ENCODE peak calls at places on chromosomes 2 and 18, in seven cellular contexts. One of them, this sample, is unnamed.
A peak's percentile ranks its signal among the peaks of the same experiment; 100 is the strongest.

GRCh38 chr2:128369126-128369555 is 50.5 kb upstream of the HS6ST1 start:
- DNase-seq in cardiac muscle cell: no peak
- DNase-seq in AG08395: peak; percentile 52
- DNase-seq in T1000: no peak
- DNase-seq in MCF 10A: no peak
- DNase-seq in T-helper 9 cell: no peak
- DNase-seq in RWPE1: no peak
- DNase-seq in this sample: peak; percentile 88

GRCh38 chr18:76823574-76823973 is 1.2 kb downstream of the ZNF236 start:
- DNase-seq in MCF 10A: no peak
- DNase-seq in cardiac muscle cell: peak; percentile 32
- DNase-seq in RWPE1: no peak
- DNase-seq in AG08395: no peak
- DNase-seq in T-helper 9 cell: no peak
- DNase-seq in T1000: no peak
- DNase-seq in this sample: no peak

GRCh38 chr2:64766841-64767669 is 113.3 kb upstream of the SERTAD2 start:
- DNase-seq in T1000: no peak
- DNase-seq in RWPE1: no peak
- DNase-seq in MCF 10A: no peak
- DNase-seq in cardiac muscle cell: peak; percentile 60
- DNase-seq in T-helper 9 cell: no peak
- DNase-seq in AG08395: no peak
- DNase-seq in this sample: no peak

GRCh38 chr18:11387880-11388279 is 221.5 kb upstream of the SLC35G4 start:
- DNase-seq in cardiac muscle cell: peak; percentile 63
- DNase-seq in AG08395: peak; percentile 12
- DNase-seq in MCF 10A: peak; percentile 84
- DNase-seq in RWPE1: peak; percentile 42
- DNase-seq in T1000: no peak
- DNase-seq in T-helper 9 cell: no peak
- DNase-seq in this sample: no peak

GRCh38 chr18:21599585-21600525 is 649 bp downstream of the ESCO1 start:
- DNase-seq in AG08395: peak; percentile 52
- DNase-seq in RWPE1: peak; percentile 57
- DNase-seq in MCF 10A: peak; percentile 57
- DNase-seq in T-helper 9 cell: no peak
- DNase-seq in cardiac muscle cell: peak; percentile 6
- DNase-seq in T1000: no peak
- DNase-seq in this sample: peak; percentile 3

GRCh38 chr2:207897541-207898353 is 127.6 kb downstream of the PLEKHM3 start:
- DNase-seq in cardiac muscle cell: no peak
- DNase-seq in MCF 10A: no peak
- DNase-seq in AG08395: no peak
- DNase-seq in T1000: no peak
- DNase-seq in RWPE1: no peak
- DNase-seq in T-helper 9 cell: no peak
- DNase-seq in this sample: no peak

GRCh38 chr18:48073231-48073930 is 142.9 kb upstream of the SMAD2 start:
- DNase-seq in T1000: no peak
- DNase-seq in MCF 10A: no peak
- DNase-seq in T-helper 9 cell: no peak
- DNase-seq in AG08395: peak; percentile 39
- DNase-seq in cardiac muscle cell: no peak
- DNase-seq in RWPE1: peak; percentile 15
- DNase-seq in this sample: no peak

GRCh38 chr2:150376627-150377335 is 110.7 kb downstream of the RND3 start:
- DNase-seq in RWPE1: no peak
- DNase-seq in T-helper 9 cell: no peak
- DNase-seq in T1000: no peak
- DNase-seq in cardiac muscle cell: peak; percentile 50
- DNase-seq in MCF 10A: peak; percentile 62
- DNase-seq in AG08395: no peak
- DNase-seq in this sample: peak; percentile 26

GRCh38 chr2:96514521-96514920 is 9.4 kb upstream of the NEURL3 start:
- DNase-seq in T-helper 9 cell: no peak
- DNase-seq in RWPE1: peak; percentile 62
- DNase-seq in MCF 10A: peak; percentile 43
- DNase-seq in T1000: no peak
- DNase-seq in cardiac muscle cell: no peak
- DNase-seq in AG08395: no peak
- DNase-seq in this sample: no peak

GRCh38 chr2:70388813-70389212 is 86.9 kb upstream of the FAM136A start:
- DNase-seq in AG08395: no peak
- DNase-seq in RWPE1: no peak
- DNase-seq in MCF 10A: no peak
- DNase-seq in cardiac muscle cell: no peak
- DNase-seq in T-helper 9 cell: no peak
- DNase-seq in T1000: no peak
- DNase-seq in this sample: no peak

GRCh38 chr18:60686142-60686541 is 313.6 kb upstream of the MC4R start:
- DNase-seq in T1000: no peak
- DNase-seq in T-helper 9 cell: no peak
- DNase-seq in cardiac muscle cell: no peak
- DNase-seq in MCF 10A: no peak
- DNase-seq in AG08395: no peak
- DNase-seq in RWPE1: no peak
- DNase-seq in this sample: no peak

GRCh38 chr18:60413944-60414547 is 41.5 kb upstream of the MC4R start:
- DNase-seq in T-helper 9 cell: no peak
- DNase-seq in AG08395: no peak
- DNase-seq in T1000: no peak
- DNase-seq in MCF 10A: peak; percentile 20
- DNase-seq in RWPE1: no peak
- DNase-seq in cardiac muscle cell: peak; percentile 12
- DNase-seq in this sample: no peak

GRCh38 chr2:148273158-148273691 is 252.3 kb downstream of the MBD5 start:
- DNase-seq in T-helper 9 cell: no peak
- DNase-seq in RWPE1: no peak
- DNase-seq in AG08395: no peak
- DNase-seq in MCF 10A: no peak
- DNase-seq in cardiac muscle cell: no peak
- DNase-seq in T1000: no peak
- DNase-seq in this sample: no peak

GRCh38 chr2:170360546-170361358 is 182.8 kb downstream of the MYO3B start:
- DNase-seq in RWPE1: no peak
- DNase-seq in AG08395: no peak
- DNase-seq in T-helper 9 cell: no peak
- DNase-seq in T1000: no peak
- DNase-seq in cardiac muscle cell: no peak
- DNase-seq in MCF 10A: no peak
- DNase-seq in this sample: no peak

GRCh38 chr2:217940261-217941220 is 62.3 kb downstream of the TNS1 start:
- DNase-seq in RWPE1: no peak
- DNase-seq in AG08395: no peak
- DNase-seq in cardiac muscle cell: no peak
- DNase-seq in T-helper 9 cell: no peak
- DNase-seq in T1000: no peak
- DNase-seq in MCF 10A: no peak
- DNase-seq in this sample: no peak

GRCh38 chr2:160417745-160418397 is 75.7 kb downstream of the RBMS1 start:
- DNase-seq in RWPE1: no peak
- DNase-seq in MCF 10A: peak; percentile 60
- DNase-seq in T1000: no peak
- DNase-seq in T-helper 9 cell: no peak
- DNase-seq in cardiac muscle cell: peak; percentile 77
- DNase-seq in AG08395: peak; percentile 64
- DNase-seq in this sample: peak; percentile 53

GRCh38 chr2:21748501-21748900 is 624.7 kb downstream of the TDRD15 start:
- DNase-seq in MCF 10A: no peak
- DNase-seq in RWPE1: no peak
- DNase-seq in T1000: no peak
- DNase-seq in T-helper 9 cell: no peak
- DNase-seq in cardiac muscle cell: no peak
- DNase-seq in AG08395: no peak
- DNase-seq in this sample: no peak

GRCh38 chr2:85760872-85761271 is 7.1 kb downstream of the ATOH8 start:
- DNase-seq in T-helper 9 cell: no peak
- DNase-seq in AG08395: no peak
- DNase-seq in cardiac muscle cell: no peak
- DNase-seq in MCF 10A: no peak
- DNase-seq in RWPE1: no peak
- DNase-seq in T1000: no peak
- DNase-seq in this sample: no peak

GRCh38 chr2:7022956-7023467 is 105.8 kb downstream of the RNF144A start:
- DNase-seq in MCF 10A: no peak
- DNase-seq in T1000: no peak
- DNase-seq in T-helper 9 cell: no peak
- DNase-seq in RWPE1: no peak
- DNase-seq in cardiac muscle cell: no peak
- DNase-seq in AG08395: no peak
- DNase-seq in this sample: no peak

GRCh38 chr18:73563345-73563744 is 584.3 kb downstream of the FBXO15 start:
- DNase-seq in T1000: no peak
- DNase-seq in MCF 10A: peak; percentile 61
- DNase-seq in cardiac muscle cell: peak; percentile 21
- DNase-seq in RWPE1: peak; percentile 7
- DNase-seq in AG08395: no peak
- DNase-seq in T-helper 9 cell: no peak
- DNase-seq in this sample: no peak

GRCh38 chr18:7102131-7102530 is 15.5 kb downstream of the LAMA1 start:
- DNase-seq in cardiac muscle cell: no peak
- DNase-seq in T-helper 9 cell: no peak
- DNase-seq in T1000: no peak
- DNase-seq in RWPE1: no peak
- DNase-seq in MCF 10A: no peak
- DNase-seq in AG08395: no peak
- DNase-seq in this sample: no peak

GRCh38 chr2:237512774-237513466 is 25.9 kb downstream of the MLPH start:
- DNase-seq in MCF 10A: peak; percentile 90
- DNase-seq in cardiac muscle cell: peak; percentile 91
- DNase-seq in T1000: peak; percentile 80
- DNase-seq in AG08395: peak; percentile 89
- DNase-seq in RWPE1: peak; percentile 86
- DNase-seq in T-helper 9 cell: peak; percentile 70
- DNase-seq in this sample: peak; percentile 83

GRCh38 chr18:8501044-8501443 is 108.2 kb upstream of the RAB12 start:
- DNase-seq in MCF 10A: no peak
- DNase-seq in T-helper 9 cell: no peak
- DNase-seq in AG08395: no peak
- DNase-seq in cardiac muscle cell: no peak
- DNase-seq in RWPE1: no peak
- DNase-seq in T1000: no peak
- DNase-seq in this sample: no peak

GRCh38 chr18:62027914-62028520 is 135.2 kb upstream of the RNF152 start:
- DNase-seq in MCF 10A: no peak
- DNase-seq in T1000: no peak
- DNase-seq in RWPE1: no peak
- DNase-seq in cardiac muscle cell: no peak
- DNase-seq in AG08395: no peak
- DNase-seq in T-helper 9 cell: no peak
- DNase-seq in this sample: no peak

GRCh38 chr2:190119257-190119656 is 56.7 kb upstream of the MSTN start:
- DNase-seq in AG08395: peak; percentile 8
- DNase-seq in RWPE1: no peak
- DNase-seq in T-helper 9 cell: no peak
- DNase-seq in T1000: no peak
- DNase-seq in cardiac muscle cell: peak; percentile 64
- DNase-seq in MCF 10A: no peak
- DNase-seq in this sample: no peak

GRCh38 chr2:8146329-8147048 is 535.4 kb upstream of the ID2 start:
- DNase-seq in MCF 10A: no peak
- DNase-seq in T1000: no peak
- DNase-seq in cardiac muscle cell: peak; percentile 25
- DNase-seq in RWPE1: no peak
- DNase-seq in T-helper 9 cell: no peak
- DNase-seq in AG08395: no peak
- DNase-seq in this sample: no peak

GRCh38 chr2:191478754-191479679 is 198.9 kb upstream of the NABP1 start:
- DNase-seq in cardiac muscle cell: peak; percentile 87
- DNase-seq in RWPE1: no peak
- DNase-seq in AG08395: peak; percentile 82
- DNase-seq in T1000: no peak
- DNase-seq in T-helper 9 cell: no peak
- DNase-seq in MCF 10A: no peak
- DNase-seq in this sample: no peak

GRCh38 chr2:96801464-96802280 is 14.4 kb upstream of the CNNM3 start:
- DNase-seq in T1000: no peak
- DNase-seq in AG08395: no peak
- DNase-seq in T-helper 9 cell: no peak
- DNase-seq in RWPE1: no peak
- DNase-seq in MCF 10A: no peak
- DNase-seq in cardiac muscle cell: no peak
- DNase-seq in this sample: no peak

This sample was measured in brain pericyte.